ENCODE peak calls at places on chromosomes 5 and 9, in eight cellular contexts. One of them, this sample, is unnamed.

GRCh38 chr5:133032852-133033742 is 6.7 kb upstream of the ZCCHC10 start:
- DNase-seq in upper lobe of right lung: no peak
- DNase-seq in cardiac muscle cell: no peak
- DNase-seq in mucosa of descending colon: no peak
- DNase-seq in keratinocyte: no peak
- DNase-seq in right atrium auricular region: no peak
- DNase-seq in tibial artery: no peak
- DNase-seq in GM12865: peak
- DNase-seq in this sample: no peak

GRCh38 chr5:81819556-81820314 is 68.8 kb upstream of the SSBP2 start:
- DNase-seq in tibial artery: no peak
- DNase-seq in GM12865: no peak
- DNase-seq in upper lobe of right lung: no peak
- DNase-seq in keratinocyte: no peak
- DNase-seq in right atrium auricular region: no peak
- DNase-seq in mucosa of descending colon: no peak
- DNase-seq in cardiac muscle cell: peak
- DNase-seq in this sample: no peak

GRCh38 chr9:21840647-21841046 is 38.2 kb downstream of the MTAP start:
- DNase-seq in keratinocyte: no peak
- DNase-seq in upper lobe of right lung: no peak
- DNase-seq in cardiac muscle cell: no peak
- DNase-seq in GM12865: no peak
- DNase-seq in tibial artery: no peak
- DNase-seq in right atrium auricular region: no peak
- DNase-seq in mucosa of descending colon: no peak
- DNase-seq in this sample: no peak

GRCh38 chr9:76810377-76810957 is 46.2 kb downstream of the PCA3 start:
- DNase-seq in mucosa of descending colon: no peak
- DNase-seq in GM12865: peak
- DNase-seq in cardiac muscle cell: peak
- DNase-seq in right atrium auricular region: no peak
- DNase-seq in tibial artery: peak
- DNase-seq in keratinocyte: peak
- DNase-seq in upper lobe of right lung: no peak
- DNase-seq in this sample: peak

GRCh38 chr5:124040799-124041198 is 528.8 kb downstream of the CSNK1G3 start:
- DNase-seq in tibial artery: no peak
- DNase-seq in GM12865: no peak
- DNase-seq in mucosa of descending colon: no peak
- DNase-seq in cardiac muscle cell: peak
- DNase-seq in right atrium auricular region: no peak
- DNase-seq in upper lobe of right lung: no peak
- DNase-seq in keratinocyte: no peak
- DNase-seq in this sample: no peak

GRCh38 chr9:89666364-89666763 is 61.6 kb downstream of the GADD45G start:
- DNase-seq in mucosa of descending colon: no peak
- DNase-seq in keratinocyte: no peak
- DNase-seq in upper lobe of right lung: peak
- DNase-seq in cardiac muscle cell: no peak
- DNase-seq in right atrium auricular region: no peak
- DNase-seq in GM12865: no peak
- DNase-seq in tibial artery: no peak
- DNase-seq in this sample: no peak

GRCh38 chr5:103436661-103437060 is 125.9 kb downstream of the NUDT12 start:
- DNase-seq in keratinocyte: no peak
- DNase-seq in mucosa of descending colon: no peak
- DNase-seq in GM12865: no peak
- DNase-seq in upper lobe of right lung: no peak
- DNase-seq in right atrium auricular region: no peak
- DNase-seq in cardiac muscle cell: no peak
- DNase-seq in tibial artery: no peak
- DNase-seq in this sample: no peak

GRCh38 chr5:177343777-177344176 is 7.7 kb downstream of the LMAN2 start:
- DNase-seq in right atrium auricular region: no peak
- DNase-seq in upper lobe of right lung: no peak
- DNase-seq in cardiac muscle cell: no peak
- DNase-seq in GM12865: no peak
- DNase-seq in keratinocyte: no peak
- DNase-seq in mucosa of descending colon: no peak
- DNase-seq in tibial artery: no peak
- DNase-seq in this sample: no peak

GRCh38 chr5:178114325-178115135 is 1.2 kb downstream of the N4BP3 start:
- DNase-seq in cardiac muscle cell: no peak
- DNase-seq in right atrium auricular region: no peak
- DNase-seq in GM12865: peak
- DNase-seq in tibial artery: no peak
- DNase-seq in upper lobe of right lung: no peak
- DNase-seq in keratinocyte: no peak
- DNase-seq in mucosa of descending colon: peak
- DNase-seq in this sample: no peak

GRCh38 chr9:33295571-33295970 is 5.3 kb downstream of the NFX1 start:
- DNase-seq in cardiac muscle cell: no peak
- DNase-seq in keratinocyte: no peak
- DNase-seq in upper lobe of right lung: no peak
- DNase-seq in right atrium auricular region: no peak
- DNase-seq in GM12865: peak
- DNase-seq in mucosa of descending colon: no peak
- DNase-seq in tibial artery: no peak
- DNase-seq in this sample: no peak

GRCh38 chr9:4070266-4070665 is 229.6 kb downstream of the GLIS3 start:
- DNase-seq in cardiac muscle cell: no peak
- DNase-seq in upper lobe of right lung: no peak
- DNase-seq in mucosa of descending colon: no peak
- DNase-seq in keratinocyte: no peak
- DNase-seq in GM12865: peak
- DNase-seq in right atrium auricular region: no peak
- DNase-seq in tibial artery: no peak
- DNase-seq in this sample: no peak

GRCh38 chr5:595285-595684 is 16.9 kb upstream of the CEP72 start:
- DNase-seq in GM12865: no peak
- DNase-seq in upper lobe of right lung: no peak
- DNase-seq in tibial artery: no peak
- DNase-seq in cardiac muscle cell: no peak
- DNase-seq in mucosa of descending colon: no peak
- DNase-seq in right atrium auricular region: no peak
- DNase-seq in keratinocyte: no peak
- DNase-seq in this sample: no peak

GRCh38 chr9:77663754-77664153 is 15.6 kb upstream of the GNA14 start:
- DNase-seq in keratinocyte: no peak
- DNase-seq in cardiac muscle cell: no peak
- DNase-seq in tibial artery: peak
- DNase-seq in upper lobe of right lung: no peak
- DNase-seq in right atrium auricular region: no peak
- DNase-seq in mucosa of descending colon: no peak
- DNase-seq in GM12865: no peak
- DNase-seq in this sample: peak

GRCh38 chr5:43582082-43583005 is 20.6 kb upstream of the NNT start:
- DNase-seq in right atrium auricular region: no peak
- DNase-seq in upper lobe of right lung: no peak
- DNase-seq in tibial artery: no peak
- DNase-seq in keratinocyte: no peak
- DNase-seq in mucosa of descending colon: no peak
- DNase-seq in GM12865: no peak
- DNase-seq in cardiac muscle cell: no peak
- DNase-seq in this sample: no peak

GRCh38 chr5:73119492-73120157 is 750 bp upstream of the TMEM171 start:
- DNase-seq in upper lobe of right lung: no peak
- DNase-seq in right atrium auricular region: no peak
- DNase-seq in tibial artery: no peak
- DNase-seq in cardiac muscle cell: peak
- DNase-seq in keratinocyte: no peak
- DNase-seq in GM12865: peak
- DNase-seq in mucosa of descending colon: peak
- DNase-seq in this sample: no peak

DNA sequence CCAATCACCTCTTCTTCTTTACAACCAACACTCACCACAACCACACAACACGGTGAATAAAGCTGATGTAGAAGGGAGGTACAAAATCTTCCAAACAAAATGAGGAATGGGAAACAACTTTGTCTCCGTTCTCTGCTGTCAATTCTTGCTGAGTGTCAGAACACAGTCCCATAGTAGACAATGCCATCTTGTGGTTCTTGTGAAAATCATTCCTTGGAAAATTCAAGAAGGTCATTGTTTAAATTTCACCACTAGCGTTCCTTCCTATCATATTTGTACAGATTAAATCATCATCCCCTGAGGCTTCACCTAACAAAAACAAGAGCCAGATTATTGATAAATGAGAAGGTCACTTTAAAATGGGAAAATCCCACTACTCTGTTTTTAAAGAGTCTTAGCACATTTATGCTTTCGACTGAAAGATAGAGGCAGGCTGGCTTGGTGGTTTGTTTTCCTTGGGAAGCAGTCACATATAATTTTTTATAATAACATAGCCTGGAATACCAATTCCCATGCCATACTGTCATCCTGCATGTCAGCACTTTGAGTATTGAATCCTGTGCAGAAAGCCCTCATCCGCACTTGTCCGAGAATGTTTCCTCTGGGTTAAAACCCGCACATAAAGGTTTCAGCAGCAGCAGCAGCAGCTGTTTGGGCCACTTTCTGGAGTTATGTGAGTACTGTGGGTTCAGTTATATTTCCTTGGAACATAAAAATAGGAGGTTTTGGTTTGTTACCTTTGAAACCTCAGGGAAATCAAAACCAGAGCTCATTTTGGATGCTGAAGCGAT is 395.0 kb upstream of the SMARCA2 start:
- DNase-seq in keratinocyte: no peak
- DNase-seq in cardiac muscle cell: peak
- DNase-seq in upper lobe of right lung: no peak
- DNase-seq in mucosa of descending colon: no peak
- DNase-seq in tibial artery: no peak
- DNase-seq in GM12865: peak
- DNase-seq in right atrium auricular region: no peak
- DNase-seq in this sample: peak
- TF ChIP-seq CTCF in keratinocyte: peak
- TF ChIP-seq CTCF in cardiac muscle cell: peak
- TF ChIP-seq CTCF in upper lobe of right lung: peak
- TF ChIP-seq CTCF in mucosa of descending colon: no peak
- TF ChIP-seq CTCF in tibial artery: no peak
- TF ChIP-seq CTCF in GM12865: peak
- TF ChIP-seq CTCF in right atrium auricular region: peak
- TF ChIP-seq CTCF in this sample: peak

GRCh38 chr5:172278356-172278755 is 5.2 kb downstream of the UBTD2 start:
- DNase-seq in upper lobe of right lung: no peak
- DNase-seq in keratinocyte: no peak
- DNase-seq in mucosa of descending colon: no peak
- DNase-seq in cardiac muscle cell: no peak
- DNase-seq in GM12865: no peak
- DNase-seq in tibial artery: no peak
- DNase-seq in right atrium auricular region: no peak
- DNase-seq in this sample: no peak

GRCh38 chr5:172280317-172280716 is 3.2 kb downstream of the UBTD2 start:
- DNase-seq in mucosa of descending colon: no peak
- DNase-seq in keratinocyte: no peak
- DNase-seq in upper lobe of right lung: no peak
- DNase-seq in GM12865: no peak
- DNase-seq in tibial artery: no peak
- DNase-seq in cardiac muscle cell: no peak
- DNase-seq in right atrium auricular region: no peak
- DNase-seq in this sample: no peak

GRCh38 chr5:172282277-172283019 is 1.1 kb downstream of the UBTD2 start:
- DNase-seq in right atrium auricular region: no peak
- DNase-seq in tibial artery: no peak
- DNase-seq in cardiac muscle cell: no peak
- DNase-seq in upper lobe of right lung: no peak
- DNase-seq in mucosa of descending colon: no peak
- DNase-seq in keratinocyte: no peak
- DNase-seq in GM12865: no peak
- DNase-seq in this sample: no peak

GRCh38 chr5:172283020-172283861 is at the start of gene UBTD2:
- DNase-seq in cardiac muscle cell: peak
- DNase-seq in tibial artery: peak
- DNase-seq in keratinocyte: no peak
- DNase-seq in mucosa of descending colon: peak
- DNase-seq in right atrium auricular region: peak
- DNase-seq in upper lobe of right lung: peak
- DNase-seq in GM12865: peak
- DNase-seq in this sample: no peak

GRCh38 chr5:172280937-172281336 is 2.6 kb downstream of the UBTD2 start:
- DNase-seq in mucosa of descending colon: no peak
- DNase-seq in tibial artery: no peak
- DNase-seq in GM12865: no peak
- DNase-seq in keratinocyte: no peak
- DNase-seq in cardiac muscle cell: no peak
- DNase-seq in upper lobe of right lung: no peak
- DNase-seq in right atrium auricular region: no peak
- DNase-seq in this sample: no peak
- H3K4me3 ChIP-seq in mucosa of descending colon: no peak
- H3K4me3 ChIP-seq in tibial artery: no peak
- H3K4me3 ChIP-seq in GM12865: peak
- H3K4me3 ChIP-seq in keratinocyte: no peak
- H3K4me3 ChIP-seq in cardiac muscle cell: peak
- H3K4me3 ChIP-seq in upper lobe of right lung: peak
- H3K4me3 ChIP-seq in right atrium auricular region: no peak
- H3K4me3 ChIP-seq in this sample: no peak

GRCh38 chr9:97891736-97892135 is 30.6 kb downstream of the TRMO start:
- DNase-seq in mucosa of descending colon: no peak
- DNase-seq in tibial artery: no peak
- DNase-seq in cardiac muscle cell: peak
- DNase-seq in GM12865: no peak
- DNase-seq in right atrium auricular region: no peak
- DNase-seq in upper lobe of right lung: no peak
- DNase-seq in keratinocyte: no peak
- DNase-seq in this sample: no peak

GRCh38 chr9:97889941-97890557 is 32.3 kb downstream of the TRMO start:
- DNase-seq in tibial artery: no peak
- DNase-seq in upper lobe of right lung: peak
- DNase-seq in cardiac muscle cell: peak
- DNase-seq in right atrium auricular region: no peak
- DNase-seq in GM12865: peak
- DNase-seq in mucosa of descending colon: no peak
- DNase-seq in keratinocyte: no peak
- DNase-seq in this sample: no peak

GRCh38 chr9:97900738-97901565 is 21.3 kb downstream of the TRMO start:
- DNase-seq in cardiac muscle cell: peak
- DNase-seq in right atrium auricular region: no peak
- DNase-seq in upper lobe of right lung: no peak
- DNase-seq in mucosa of descending colon: no peak
- DNase-seq in tibial artery: no peak
- DNase-seq in keratinocyte: peak
- DNase-seq in GM12865: peak
- DNase-seq in this sample: no peak

GRCh38 chr9:97900103-97900737 is 22.1 kb downstream of the TRMO start:
- DNase-seq in GM12865: no peak
- DNase-seq in mucosa of descending colon: no peak
- DNase-seq in tibial artery: no peak
- DNase-seq in right atrium auricular region: no peak
- DNase-seq in cardiac muscle cell: peak
- DNase-seq in upper lobe of right lung: no peak
- DNase-seq in keratinocyte: no peak
- DNase-seq in this sample: no peak

GRCh38 chr9:97895695-97896332 is 26.5 kb downstream of the TRMO start:
- DNase-seq in tibial artery: no peak
- DNase-seq in cardiac muscle cell: peak
- DNase-seq in right atrium auricular region: no peak
- DNase-seq in keratinocyte: peak
- DNase-seq in GM12865: peak
- DNase-seq in upper lobe of right lung: no peak
- DNase-seq in mucosa of descending colon: no peak
- DNase-seq in this sample: no peak
- TF ChIP-seq CTCF in tibial artery: no peak
- TF ChIP-seq CTCF in cardiac muscle cell: peak
- TF ChIP-seq CTCF in right atrium auricular region: no peak
- TF ChIP-seq CTCF in keratinocyte: peak
- TF ChIP-seq CTCF in GM12865: peak
- TF ChIP-seq CTCF in upper lobe of right lung: no peak
- TF ChIP-seq CTCF in mucosa of descending colon: no peak
- TF ChIP-seq CTCF in this sample: no peak

GRCh38 chr9:489198-490197 is 274.8 kb downstream of the DOCK8 start:
- DNase-seq in upper lobe of right lung: no peak
- DNase-seq in keratinocyte: no peak
- DNase-seq in mucosa of descending colon: no peak
- DNase-seq in cardiac muscle cell: no peak
- DNase-seq in right atrium auricular region: no peak
- DNase-seq in tibial artery: no peak
- DNase-seq in GM12865: no peak
- DNase-seq in this sample: no peak
- H3K4me3 ChIP-seq in upper lobe of right lung: no peak
- H3K4me3 ChIP-seq in keratinocyte: no peak
- H3K4me3 ChIP-seq in mucosa of descending colon: no peak
- H3K4me3 ChIP-seq in cardiac muscle cell: no peak
- H3K4me3 ChIP-seq in right atrium auricular region: no peak
- H3K4me3 ChIP-seq in tibial artery: no peak
- H3K4me3 ChIP-seq in GM12865: no peak
- H3K4me3 ChIP-seq in this sample: no peak

This sample was measured in kidney epithelial cell.